ENCODE peak calls at places on chromosomes 2 and 18, in five cellular contexts. I is mammary epithelial cell, O is hepatocyte, V is A673, A is PC-9. G is an unnamed sample.

GRCh38 chr18:6917082-6917481 is 187.6 kb downstream of the ARHGAP28 start:
- DNase-seq in I (peak; percentile 78), O (no peak), V (no peak), A (no peak), G (no peak)

GRCh38 chr2:14554829-14555580 is 77.5 kb upstream of the LRATD1 start:
- DNase-seq in I (no peak), O (no peak), V (no peak), A (no peak), G (no peak)

GRCh38 chr2:238727585-238728321 is 120.1 kb upstream of the TWIST2 start:
- DNase-seq in I (no peak), O (peak; percentile 22), V (no peak), A (no peak), G (peak; percentile 81)

GRCh38 chr18:1663879-1664705 is 759.4 kb downstream of the ADCYAP1 start:
- DNase-seq in I (peak; percentile 20), O (peak; percentile 76), V (peak; percentile 75), A (no peak), G (no peak)

GRCh38 chr18:11179959-11180519 is 30.7 kb upstream of the PIEZO2 start:
- DNase-seq in I (no peak), O (no peak), V (peak; percentile 32), A (no peak), G (no peak)

GRCh38 chr2:110770696-110771425 is 38.5 kb downstream of the ACOXL start:
- DNase-seq in I (peak; percentile 27), O (peak; percentile 42), V (peak; percentile 77), A (no peak), G (peak; percentile 12)

GRCh38 chr2:198471291-198471690 is 666.9 kb downstream of the PLCL1 start:
- DNase-seq in I (no peak), O (no peak), V (peak; percentile 2), A (no peak), G (no peak)

GRCh38 chr2:134231965-134232340 is 21.9 kb upstream of the MGAT5 start:
- DNase-seq in I (peak; percentile 24), O (no peak), V (no peak), A (no peak), G (no peak)

GRCh38 chr2:121360566-121361300 is 75.7 kb upstream of the TFCP2L1 start:
- DNase-seq in I (peak; percentile 87), O (no peak), V (no peak), A (peak; percentile 75), G (peak; percentile 94)

GRCh38 chr2:86213699-86214502 is 14.6 kb downstream of the MRPL35 start:
- DNase-seq in I (no peak), O (peak; percentile 36), V (no peak), A (no peak), G (no peak)

GRCh38 chr2:191018663-191019119 is 4.7 kb upstream of the STAT1 start:
- DNase-seq in I (no peak), O (no peak), V (no peak), A (no peak), G (no peak)

GRCh38 chr2:78999410-78999809 is 26.1 kb upstream of the REG3G start:
- DNase-seq in I (no peak), O (peak; percentile 42), V (peak; percentile 43), A (no peak), G (no peak)

GRCh38 chr2:44941551-44942234 is at the start of gene SIX3:
- DNase-seq in I (peak; percentile 42), O (no peak), V (peak; percentile 72), A (peak; percentile 65), G (no peak)

GRCh38 chr2:15748736-15749323 is 157.2 kb downstream of the DDX1 start:
- DNase-seq in I (no peak), O (peak; percentile 54), V (peak; percentile 41), A (no peak), G (no peak)

DNA sequence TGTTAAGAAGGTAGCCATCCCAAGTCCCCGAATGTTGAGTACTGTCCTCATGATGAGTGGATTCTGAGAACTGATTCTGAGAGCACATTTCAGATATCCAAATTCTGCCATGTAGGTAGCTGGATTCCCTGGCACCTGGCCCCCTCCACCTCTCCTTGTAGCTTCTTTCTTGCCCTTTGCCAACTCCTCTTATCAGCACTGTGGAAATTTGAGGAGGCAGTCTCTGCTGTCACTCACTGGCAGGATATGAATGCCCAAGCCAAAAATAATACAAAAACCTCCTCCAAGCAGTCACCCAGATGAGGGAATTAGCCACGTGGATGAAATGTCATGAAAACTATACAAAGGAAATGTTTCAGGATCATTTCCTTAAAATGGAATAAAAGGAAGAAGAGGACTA is 276.8 kb downstream of the SETBP1 start:
- DNase-seq in I (no peak), O (no peak), V (no peak), A (no peak), G (no peak)
- TF ChIP-seq EZH2 in I (no peak), O (no peak), V (no peak), A (no peak), G (no peak)

DNA sequence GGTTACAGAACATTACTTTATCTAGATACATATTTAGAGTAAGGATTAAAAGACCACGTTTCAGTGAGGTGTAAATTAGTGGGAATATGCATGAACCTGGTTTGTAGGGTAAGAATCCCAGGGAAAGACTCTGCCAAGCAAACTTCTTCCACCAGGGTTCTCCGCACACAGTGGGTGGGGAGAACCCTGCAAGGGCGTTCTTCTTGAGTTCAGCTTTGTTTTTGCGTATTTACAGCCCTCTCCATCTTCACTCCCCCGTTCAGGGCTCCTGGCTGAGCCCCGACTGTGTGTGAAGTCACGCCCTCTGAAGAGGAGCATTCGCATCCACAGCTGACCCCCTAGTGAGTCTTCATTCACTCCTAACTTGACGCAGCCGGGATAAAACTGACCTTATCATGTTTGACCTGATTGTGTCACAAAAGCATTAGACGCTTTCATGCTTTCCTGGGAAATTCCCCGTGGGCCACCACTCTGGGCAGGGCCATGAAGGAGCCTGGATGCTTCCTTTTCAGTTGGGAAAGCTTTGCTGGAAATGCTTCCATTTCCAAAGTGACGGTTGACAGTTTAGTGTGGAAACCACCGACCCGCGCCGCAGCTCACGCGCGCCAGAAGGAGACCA is 1.0 kb downstream of the ALKAL2 start:
- DNase-seq in I (no peak), O (peak; percentile 16), V (no peak), A (no peak), G (no peak)
- TF ChIP-seq EZH2 in I (peak; percentile 14), O (no peak), V (no peak), A (no peak), G (no peak)

GRCh38 chr2:175476374-175476773 is 294.9 kb upstream of the ATP5MC3 start:
- DNase-seq in I (no peak), O (no peak), V (no peak), A (no peak), G (no peak)

GRCh38 chr2:175476950-175477349 is 295.4 kb upstream of the ATP5MC3 start:
- DNase-seq in I (no peak), O (no peak), V (no peak), A (no peak), G (no peak)

GRCh38 chr2:175478369-175478768 is 296.9 kb upstream of the ATP5MC3 start:
- DNase-seq in I (no peak), O (no peak), V (no peak), A (peak; percentile 71), G (no peak)
- TF ChIP-seq EZH2 in I (no peak), O (no peak), V (no peak), A (no peak), G (no peak)

GRCh38 chr18:59264136-59264571 is 9.1 kb downstream of the RAX start:
- DNase-seq in I (no peak), O (no peak), V (no peak), A (no peak), G (no peak)
- TF ChIP-seq EZH2 in I (peak; percentile 65), O (peak; percentile 10), V (no peak), A (no peak), G (peak; percentile 68)